ENCODE peak calls at places on chromosomes 7 and 10, in six cellular contexts. One of them, this sample, is unnamed.

GRCh38 chr10:49165940-49166803 is 22.0 kb downstream of the TMEM273 start:
- DNase-seq in NCI-H748 treated with DMSO at 0.1 percent for 48 hours: no peak
- DNase-seq in amniotic stem cell: no peak
- DNase-seq in H4: no peak
- DNase-seq in GM19239: no peak
- DNase-seq in WERI-Rb-1: no peak
- DNase-seq in this sample: no peak

GRCh38 chr10:74977072-74977471 is 134.4 kb upstream of the SAMD8 start:
- DNase-seq in NCI-H748 treated with DMSO at 0.1 percent for 48 hours: no peak
- DNase-seq in amniotic stem cell: no peak
- DNase-seq in H4: no peak
- DNase-seq in GM19239: no peak
- DNase-seq in WERI-Rb-1: no peak
- DNase-seq in this sample: no peak

GRCh38 chr7:12987238-12987637 is 299.8 kb downstream of the ARL4A start:
- DNase-seq in NCI-H748 treated with DMSO at 0.1 percent for 48 hours: no peak
- DNase-seq in amniotic stem cell: no peak
- DNase-seq in H4: no peak
- DNase-seq in GM19239: no peak
- DNase-seq in WERI-Rb-1: no peak
- DNase-seq in this sample: no peak

GRCh38 chr10:5449823-5450222 is 37.5 kb downstream of the NET1 start:
- DNase-seq in NCI-H748 treated with DMSO at 0.1 percent for 48 hours: no peak
- DNase-seq in amniotic stem cell: peak; percentile 71
- DNase-seq in H4: no peak
- DNase-seq in GM19239: no peak
- DNase-seq in WERI-Rb-1: no peak
- DNase-seq in this sample: no peak

GRCh38 chr10:129491123-129491734 is 24.2 kb downstream of the MGMT start:
- DNase-seq in NCI-H748 treated with DMSO at 0.1 percent for 48 hours: no peak
- DNase-seq in amniotic stem cell: no peak
- DNase-seq in H4: no peak
- DNase-seq in GM19239: no peak
- DNase-seq in WERI-Rb-1: no peak
- DNase-seq in this sample: no peak

GRCh38 chr7:101586078-101586941 is 42.8 kb downstream of the MYL10 start:
- DNase-seq in NCI-H748 treated with DMSO at 0.1 percent for 48 hours: no peak
- DNase-seq in amniotic stem cell: no peak
- DNase-seq in H4: no peak
- DNase-seq in GM19239: no peak
- DNase-seq in WERI-Rb-1: no peak
- DNase-seq in this sample: no peak

GRCh38 chr7:47465191-47465590 is 116.7 kb downstream of the TNS3 start:
- DNase-seq in NCI-H748 treated with DMSO at 0.1 percent for 48 hours: no peak
- DNase-seq in amniotic stem cell: no peak
- DNase-seq in H4: no peak
- DNase-seq in GM19239: no peak
- DNase-seq in WERI-Rb-1: no peak
- DNase-seq in this sample: no peak

GRCh38 chr7:33806284-33807157 is 98.8 kb upstream of the BMPER start:
- DNase-seq in NCI-H748 treated with DMSO at 0.1 percent for 48 hours: no peak
- DNase-seq in amniotic stem cell: no peak
- DNase-seq in H4: no peak
- DNase-seq in GM19239: no peak
- DNase-seq in WERI-Rb-1: no peak
- DNase-seq in this sample: no peak

GRCh38 chr7:41297167-41297566 is 405.7 kb downstream of the INHBA start:
- DNase-seq in NCI-H748 treated with DMSO at 0.1 percent for 48 hours: no peak
- DNase-seq in amniotic stem cell: no peak
- DNase-seq in H4: no peak
- DNase-seq in GM19239: no peak
- DNase-seq in WERI-Rb-1: no peak
- DNase-seq in this sample: no peak

GRCh38 chr10:125117941-125118630 is 42.3 kb downstream of the CTBP2 start:
- DNase-seq in NCI-H748 treated with DMSO at 0.1 percent for 48 hours: no peak
- DNase-seq in amniotic stem cell: no peak
- DNase-seq in H4: no peak
- DNase-seq in GM19239: no peak
- DNase-seq in WERI-Rb-1: no peak
- DNase-seq in this sample: no peak

GRCh38 chr10:90787906-90788491 is 69.8 kb downstream of the HTR7 start:
- DNase-seq in NCI-H748 treated with DMSO at 0.1 percent for 48 hours: peak; percentile 9
- DNase-seq in amniotic stem cell: no peak
- DNase-seq in H4: peak; percentile 33
- DNase-seq in GM19239: no peak
- DNase-seq in WERI-Rb-1: peak; percentile 52
- DNase-seq in this sample: no peak

GRCh38 chr10:4181690-4182089 is 396.7 kb upstream of the KLF6 start:
- DNase-seq in NCI-H748 treated with DMSO at 0.1 percent for 48 hours: no peak
- DNase-seq in amniotic stem cell: no peak
- DNase-seq in H4: no peak
- DNase-seq in GM19239: no peak
- DNase-seq in WERI-Rb-1: no peak
- DNase-seq in this sample: no peak

GRCh38 chr10:133133471-133134231 is 26.4 kb upstream of the KNDC1 start:
- DNase-seq in NCI-H748 treated with DMSO at 0.1 percent for 48 hours: no peak
- DNase-seq in amniotic stem cell: no peak
- DNase-seq in H4: no peak
- DNase-seq in GM19239: no peak
- DNase-seq in WERI-Rb-1: no peak
- DNase-seq in this sample: no peak

GRCh38 chr10:63812491-63812890 is 291.3 kb downstream of the REEP3 start:
- DNase-seq in NCI-H748 treated with DMSO at 0.1 percent for 48 hours: no peak
- DNase-seq in amniotic stem cell: no peak
- DNase-seq in H4: no peak
- DNase-seq in GM19239: no peak
- DNase-seq in WERI-Rb-1: no peak
- DNase-seq in this sample: no peak

GRCh38 chr7:116863168-116863670 is 832 bp downstream of the CAPZA2 start:
- DNase-seq in NCI-H748 treated with DMSO at 0.1 percent for 48 hours: no peak
- DNase-seq in amniotic stem cell: no peak
- DNase-seq in H4: peak; percentile 14
- DNase-seq in GM19239: peak; percentile 7
- DNase-seq in WERI-Rb-1: peak; percentile 36
- DNase-seq in this sample: peak; percentile 8

GRCh38 chr7:73521636-73522080 is 435 bp downstream of the BAZ1B start:
- DNase-seq in NCI-H748 treated with DMSO at 0.1 percent for 48 hours: peak; percentile 52
- DNase-seq in amniotic stem cell: no peak
- DNase-seq in H4: no peak
- DNase-seq in GM19239: peak; percentile 31
- DNase-seq in WERI-Rb-1: no peak
- DNase-seq in this sample: peak; percentile 15